ENCODE peak calls at places on chromosome 3, in four cellular contexts. P is K562, C is GM12878, F is HepG2. W is an unnamed sample.

GRCh38 chr3:145125307-145125706 is 1035.7 kb downstream of the PLOD2 start:
- DNase-seq in P (no peak), C (no peak), F (no peak), W (no peak)

GRCh38 chr3:127718244-127718915 is 45.6 kb downstream of the ABTB1 start:
- DNase-seq in P (no peak), C (no peak), F (no peak), W (no peak)

GRCh38 chr3:126835472-126836219 is 131.6 kb downstream of the CHCHD6 start:
- DNase-seq in P (peak; percentile 32), C (no peak), F (no peak), W (no peak)

GRCh38 chr3:2097641-2098191 is 950 bp upstream of the CNTN4 start:
- DNase-seq in P (no peak), C (no peak), F (no peak), W (no peak)

GRCh38 chr3:127774647-127775046 is 47.7 kb downstream of the MGLL start:
- DNase-seq in P (no peak), C (no peak), F (no peak), W (no peak)

GRCh38 chr3:183539821-183540220 is 15.7 kb downstream of the KLHL6 start:
- DNase-seq in P (no peak), C (no peak), F (no peak), W (no peak)

GRCh38 chr3:15815696-15816095 is 17.9 kb upstream of the ANKRD28 start:
- DNase-seq in P (no peak), C (no peak), F (peak; percentile 30), W (peak; percentile 61)

GRCh38 chr3:170055209-170055608 is 17.4 kb downstream of the GPR160 start:
- DNase-seq in P (no peak), C (peak; percentile 63), F (no peak), W (no peak)

GRCh38 chr3:8665407-8665896 is 20.9 kb upstream of the SSUH2 start:
- DNase-seq in P (no peak), C (peak; percentile 67), F (peak; percentile 56), W (no peak)

GRCh38 chr3:107999215-107999775 is 91.5 kb downstream of the CD47 start:
- DNase-seq in P (no peak), C (no peak), F (no peak), W (no peak)

GRCh38 chr3:158539414-158540014 is 31.5 kb upstream of the MLF1 start:
- DNase-seq in P (peak; percentile 23), C (no peak), F (peak; percentile 46), W (peak; percentile 70)

GRCh38 chr3:151837057-151837456 is 23.1 kb downstream of the AADAC start:
- DNase-seq in P (peak; percentile 72), C (no peak), F (no peak), W (peak; percentile 45)

GRCh38 chr3:46541856-46542255 is 24.2 kb downstream of the LRRC2 start:
- DNase-seq in P (no peak), C (no peak), F (no peak), W (no peak)

GRCh38 chr3:111236833-111237713 is 165.5 kb downstream of the NECTIN3 start:
- DNase-seq in P (no peak), C (no peak), F (no peak), W (no peak)

GRCh38 chr3:12585181-12585580 is 28.3 kb downstream of the MKRN2 start:
- DNase-seq in P (no peak), C (no peak), F (no peak), W (no peak)

GRCh38 chr3:22606938-22607337 is 596.2 kb upstream of the UBE2E2 start:
- DNase-seq in P (no peak), C (no peak), F (no peak), W (no peak)

GRCh38 chr3:46923559-46924350 is 46.2 kb downstream of the PTH1R start:
- DNase-seq in P (peak; percentile 75), C (no peak), F (peak; percentile 31), W (peak; percentile 53)

GRCh38 chr3:188821998-188822397 is 349.8 kb upstream of the TPRG1 start:
- DNase-seq in P (no peak), C (no peak), F (no peak), W (no peak)

GRCh38 chr3:30628931-30629590 is 22.7 kb downstream of the TGFBR2 start:
- DNase-seq in P (no peak), C (no peak), F (no peak), W (no peak)

GRCh38 chr3:141333796-141334626 is 34.3 kb upstream of the ZBTB38 start:
- DNase-seq in P (no peak), C (no peak), F (no peak), W (no peak)

GRCh38 chr3:197234947-197235914 is 63.2 kb downstream of the DLG1 start:
- DNase-seq in P (no peak), C (no peak), F (no peak), W (no peak)

GRCh38 chr3:186369217-186369616 is 7.2 kb upstream of the DGKG start:
- DNase-seq in P (no peak), C (no peak), F (no peak), W (no peak)

GRCh38 chr3:16808393-16809107 is 76.2 kb upstream of the PLCL2 start:
- DNase-seq in P (no peak), C (no peak), F (no peak), W (no peak)

GRCh38 chr3:187999821-188000220 is 154.1 kb upstream of the LPP start:
- DNase-seq in P (no peak), C (no peak), F (no peak), W (no peak)

GRCh38 chr3:52385157-52385556 is 59.7 kb downstream of the SEMA3G start:
- DNase-seq in P (peak; percentile 80), C (no peak), F (peak; percentile 42), W (peak; percentile 26)

GRCh38 chr3:97823503-97824004 is 1.7 kb downstream of the CRYBG3 start:
- DNase-seq in P (no peak), C (no peak), F (no peak), W (peak; percentile 20)

GRCh38 chr3:187974857-187975257 is 179.1 kb upstream of the LPP start:
- DNase-seq in P (no peak), C (no peak), F (no peak), W (no peak)

GRCh38 chr3:138374573-138375134 is 26.3 kb downstream of the MRAS start:
- DNase-seq in P (no peak), C (no peak), F (no peak), W (no peak)

GRCh38 chr3:142210144-142210543 is 15.2 kb downstream of the GK5 start:
- DNase-seq in P (no peak), C (no peak), F (no peak), W (peak; percentile 75)

GRCh38 chr3:81565066-81565465 is 196.4 kb downstream of the GBE1 start:
- DNase-seq in P (no peak), C (no peak), F (no peak), W (no peak)

GRCh38 chr3:62046326-62046725 is 327.0 kb downstream of the FEZF2 start:
- DNase-seq in P (no peak), C (no peak), F (no peak), W (no peak)

GRCh38 chr3:39192490-39193092 is at the start of gene XIRP1:
- DNase-seq in P (no peak), C (no peak), F (no peak), W (no peak)

GRCh38 chr3:15332405-15333098 is at the start of gene SH3BP5:
- DNase-seq in P (peak; percentile 91), C (no peak), F (no peak), W (peak; percentile 68)

GRCh38 chr3:108863799-108864135 is 41.2 kb downstream of the TRAT1 start:
- DNase-seq in P (no peak), C (no peak), F (no peak), W (no peak)

GRCh38 chr3:178112134-178112533 is 424.1 kb upstream of the KCNMB2 start:
- DNase-seq in P (peak; percentile 11), C (no peak), F (no peak), W (no peak)

GRCh38 chr3:52225452-52226228 is at the start of gene TLR9:
- DNase-seq in P (no peak), C (peak; percentile 71), F (no peak), W (no peak)

GRCh38 chr3:77475545-77475944 is 435.6 kb downstream of the ROBO2 start:
- DNase-seq in P (no peak), C (no peak), F (no peak), W (no peak)

GRCh38 chr3:23785882-23786281 is 19.9 kb upstream of the UBE2E1 start:
- DNase-seq in P (no peak), C (no peak), F (no peak), W (no peak)

GRCh38 chr3:143536817-143537535 is 311.3 kb downstream of the SLC9A9 start:
- DNase-seq in P (no peak), C (no peak), F (no peak), W (no peak)
- H3K9ac ChIP-seq in P (no peak overlapping the region), C (no peak overlapping the region), F (no peak overlapping the region), W (no peak overlapping the region)

GRCh38 chr3:65995030-65995429 is 43.7 kb downstream of the MAGI1 start:
- DNase-seq in P (no peak), C (no peak), F (no peak), W (peak; percentile 52)
- TF ChIP-seq MYC in P (no peak), C (no peak), F (no peak), W (no peak)

DNA sequence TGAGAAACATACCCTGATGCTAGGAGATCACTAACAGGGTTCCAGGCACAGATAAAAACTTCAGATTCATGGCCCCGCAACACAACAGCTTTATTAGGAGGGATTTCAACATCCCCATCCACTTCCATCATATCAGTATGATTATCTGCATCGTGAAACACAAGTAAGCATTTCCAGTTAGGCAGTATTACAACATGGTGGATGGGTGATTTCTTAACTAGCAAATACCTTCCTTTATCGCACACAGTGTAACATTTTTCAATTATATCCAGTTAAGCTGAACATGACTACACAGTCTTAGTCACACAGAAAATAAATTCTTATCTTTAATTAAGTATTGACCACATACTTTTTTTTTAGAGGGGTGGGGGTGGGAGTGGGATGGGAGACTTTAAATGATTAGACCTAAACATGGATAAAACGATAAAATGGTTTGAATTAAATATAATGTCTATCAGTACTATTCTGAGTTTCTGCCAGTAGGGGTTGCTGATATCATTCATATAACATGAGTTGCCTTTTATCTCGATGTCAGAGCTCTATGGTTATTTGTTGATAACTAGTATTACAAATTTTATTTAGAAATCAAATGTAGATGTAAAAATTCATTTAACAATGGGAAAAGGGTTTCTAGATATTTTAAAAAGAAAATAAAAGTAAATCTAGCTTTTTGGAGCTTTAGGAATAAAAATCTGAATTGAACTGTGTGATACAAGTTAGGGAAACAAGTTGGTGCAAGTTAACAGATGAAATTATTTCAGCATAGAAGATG is 146.6 kb downstream of the TBL1XR1 start:
- DNase-seq in P (no peak), C (no peak), F (peak; percentile 13), W (peak; percentile 71)
- H3K79me2 ChIP-seq in P (peaks cover 27% of the 10 kb centered on the region), C (no peaks in the 10 kb centered on the region), F (peaks cover 7% of the 10 kb centered on the region), W (peaks cover 15% of the 10 kb centered on the region)

DNA sequence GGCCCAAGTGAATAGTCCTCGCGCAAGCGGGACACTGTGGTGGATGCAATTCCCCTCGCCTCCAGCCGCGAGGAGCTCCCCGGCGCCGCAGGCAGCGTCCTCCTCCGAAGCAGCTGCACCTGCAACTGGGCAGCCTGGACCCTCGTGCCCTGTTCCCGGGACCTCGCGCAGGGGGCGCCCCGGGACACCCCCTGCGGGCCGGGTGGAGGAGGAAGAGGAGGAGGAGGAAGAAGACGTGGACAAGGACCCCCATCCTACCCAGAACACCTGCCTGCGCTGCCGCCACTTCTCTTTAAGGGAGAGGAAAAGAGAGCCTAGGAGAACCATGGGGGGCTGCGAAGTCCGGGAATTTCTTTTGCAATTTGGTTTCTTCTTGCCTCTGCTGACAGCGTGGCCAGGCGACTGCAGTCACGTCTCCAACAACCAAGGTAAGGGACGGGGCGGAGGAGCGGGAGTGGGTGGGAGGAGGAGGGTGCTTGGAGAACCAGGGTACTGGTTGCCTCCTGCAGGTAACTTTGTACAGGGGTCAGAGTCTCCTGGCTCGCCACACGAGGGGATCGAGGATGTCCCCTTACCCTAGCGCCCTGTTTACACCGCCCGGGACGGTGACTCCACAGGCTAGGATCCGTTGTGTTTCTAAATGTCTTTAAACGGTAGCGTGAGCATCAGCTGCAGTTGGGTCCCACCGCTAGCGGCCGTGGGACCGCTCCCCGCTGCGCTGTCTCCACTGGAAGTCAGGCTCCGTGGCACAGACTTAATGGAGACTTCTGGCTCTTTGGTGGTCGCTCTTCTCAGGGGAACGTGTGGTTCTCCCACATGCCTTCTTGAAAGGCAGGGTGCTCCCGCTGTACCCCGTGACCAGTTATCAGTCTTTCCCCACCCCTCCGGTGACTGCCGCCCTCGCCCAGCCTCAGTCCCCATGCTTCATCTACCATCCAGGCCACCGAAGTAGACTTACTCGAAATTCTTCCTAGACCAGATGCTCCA is at the start of gene EPHA6:
- DNase-seq in P (no peak), C (no peak), F (no peak), W (no peak)
- H3K9ac ChIP-seq in P (no peak within 1 kb of the TSS), C (no peak within 1 kb of the TSS), F (no peak within 1 kb of the TSS), W (no peak within 1 kb of the TSS)

W was measured in endothelial cell of umbilical vein.